ENCODE peak calls at places on chromosomes 12 and 14, in nine cellular contexts. N is sigmoid colon; O is astrocyte; L is tibial nerve; R is CD4-positive, alpha-beta T cell; Q is transverse colon; V is cardiac muscle cell; H is endodermal cell; Y is dorsolateral prefrontal cortex. J is an unnamed sample.

GRCh38 chr12:9118161-9118560 is 2.4 kb upstream of the A2M start:
- DNase-seq in N (no peak), O (no peak), L (peak; percentile 11), R (no peak), Q (no peak), V (no peak), H (no peak), Y (no peak), J (no peak)

GRCh38 chr14:54857830-54858269 is 44.8 kb downstream of the GCH1 start:
- DNase-seq in N (no peak), O (no peak), L (no peak), R (no peak), Q (no peak), V (no peak), H (no peak), Y (no peak), J (no peak)

GRCh38 chr12:117718559-117718958 is 250.2 kb downstream of the KSR2 start:
- DNase-seq in N (no peak), O (no peak), L (no peak), R (no peak), Q (no peak), V (peak; percentile 80), H (no peak), Y (no peak), J (no peak)

GRCh38 chr12:3698218-3698974 is 54.5 kb downstream of the CRACR2A start:
- DNase-seq in N (no peak), O (peak; percentile 90), L (no peak), R (no peak), Q (no peak), V (no peak), H (no peak), Y (no peak), J (no peak)

GRCh38 chr12:116717466-116718457 is 20.1 kb downstream of the SPRING1 start:
- DNase-seq in N (peak; percentile 93), O (peak; percentile 71), L (peak; percentile 62), R (no peak), Q (peak; percentile 36), V (no peak), H (no peak), Y (no peak), J (peak; percentile 44)

GRCh38 chr12:118061876-118062791 is 1.2 kb upstream of the WSB2 start:
- DNase-seq in N (peak; percentile 78), O (peak; percentile 54), L (peak; percentile 32), R (no peak), Q (peak; percentile 55), V (peak; percentile 47), H (peak; percentile 88), Y (no peak), J (peak; percentile 63)

GRCh38 chr14:100568164-100568997 is 18.8 kb downstream of the BEGAIN start:
- DNase-seq in N (no peak), O (no peak), L (no peak), R (no peak), Q (no peak), V (no peak), H (peak; percentile 70), Y (no peak), J (peak; percentile 83)

GRCh38 chr12:65896743-65897142 is 72.5 kb downstream of the HMGA2 start:
- DNase-seq in N (no peak), O (no peak), L (no peak), R (no peak), Q (no peak), V (no peak), H (no peak), Y (no peak), J (no peak)

GRCh38 chr14:29741909-29742401 is 185.7 kb downstream of the PRKD1 start:
- DNase-seq in N (no peak), O (peak; percentile 84), L (peak; percentile 44), R (no peak), Q (no peak), V (no peak), H (no peak), Y (no peak), J (no peak)

GRCh38 chr12:94289551-94290312 is 141.4 kb downstream of the PLXNC1 start:
- DNase-seq in N (no peak), O (peak; percentile 77), L (peak; percentile 35), R (no peak), Q (no peak), V (peak; percentile 37), H (no peak), Y (no peak), J (no peak)
- H3K27ac ChIP-seq in N (peak overlapping the region; percentile 60), O (peak overlapping the region; percentile 51), L (no peak overlapping the region), R (no peak overlapping the region), Q (peak overlapping the region; percentile 35), V (peak overlapping the region; percentile 79), H (peak overlapping the region; percentile 3), Y (no peak overlapping the region), J (peak overlapping the region; percentile 37)

DNA sequence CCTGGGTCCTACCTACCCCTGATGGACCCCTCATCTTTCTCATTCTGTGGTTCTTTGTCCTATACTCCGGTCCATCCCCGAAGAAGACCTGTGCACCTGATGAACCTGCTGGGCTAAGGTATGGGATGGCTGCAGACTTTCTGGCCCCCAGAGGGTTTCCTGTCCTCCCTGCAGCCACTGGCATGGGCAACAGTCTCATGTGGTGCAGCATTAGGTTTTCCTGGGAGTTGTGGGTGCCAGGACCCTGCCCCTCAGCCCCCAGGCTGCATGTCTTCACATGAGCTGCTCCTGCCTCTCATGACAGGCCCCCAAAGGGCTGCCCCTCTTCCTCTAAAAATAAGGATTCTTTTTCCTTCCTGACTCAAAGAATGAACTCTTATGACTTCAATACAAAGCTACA is 72.3 kb upstream of the GPR68 start:
- DNase-seq in N (no peak), O (no peak), L (no peak), R (no peak), Q (no peak), V (no peak), H (no peak), Y (no peak), J (no peak)
- H3K27ac ChIP-seq in N (peak overlapping the region; percentile 20), O (no peak overlapping the region), L (no peak overlapping the region), R (peak overlapping the region; percentile 89), Q (peak overlapping the region; percentile 69), V (no peak overlapping the region), H (no peak overlapping the region), Y (no peak overlapping the region), J (peak overlapping the region; percentile 61)

GRCh38 chr12:75361408-75361807 is 26.9 kb downstream of the GLIPR1L1 start:
- DNase-seq in N (no peak), O (no peak), L (no peak), R (no peak), Q (no peak), V (no peak), H (no peak), Y (no peak), J (no peak)
- H3K27ac ChIP-seq in N (no peak overlapping the region), O (no peak overlapping the region), L (no peak overlapping the region), R (no peak overlapping the region), Q (no peak overlapping the region), V (no peak overlapping the region), H (no peak overlapping the region), Y (no peak overlapping the region), J (no peak overlapping the region)

GRCh38 chr12:48880647-48881046 is 15.0 kb upstream of the RND1 start:
- DNase-seq in N (no peak), O (no peak), L (no peak), R (no peak), Q (no peak), V (no peak), H (no peak), Y (no peak), J (no peak)

GRCh38 chr12:48882972-48883304 is 17.3 kb upstream of the RND1 start:
- DNase-seq in N (no peak), O (no peak), L (no peak), R (no peak), Q (no peak), V (no peak), H (no peak), Y (no peak), J (no peak)

GRCh38 chr12:48883305-48884171 is 17.9 kb upstream of the RND1 start:
- DNase-seq in N (no peak), O (no peak), L (no peak), R (no peak), Q (no peak), V (no peak), H (peak; percentile 93), Y (no peak), J (peak; percentile 38)

GRCh38 chr12:48882325-48882687 is 16.6 kb upstream of the RND1 start:
- DNase-seq in N (no peak), O (peak; percentile 59), L (no peak), R (no peak), Q (no peak), V (peak; percentile 64), H (peak; percentile 84), Y (no peak), J (peak; percentile 71)

DNA sequence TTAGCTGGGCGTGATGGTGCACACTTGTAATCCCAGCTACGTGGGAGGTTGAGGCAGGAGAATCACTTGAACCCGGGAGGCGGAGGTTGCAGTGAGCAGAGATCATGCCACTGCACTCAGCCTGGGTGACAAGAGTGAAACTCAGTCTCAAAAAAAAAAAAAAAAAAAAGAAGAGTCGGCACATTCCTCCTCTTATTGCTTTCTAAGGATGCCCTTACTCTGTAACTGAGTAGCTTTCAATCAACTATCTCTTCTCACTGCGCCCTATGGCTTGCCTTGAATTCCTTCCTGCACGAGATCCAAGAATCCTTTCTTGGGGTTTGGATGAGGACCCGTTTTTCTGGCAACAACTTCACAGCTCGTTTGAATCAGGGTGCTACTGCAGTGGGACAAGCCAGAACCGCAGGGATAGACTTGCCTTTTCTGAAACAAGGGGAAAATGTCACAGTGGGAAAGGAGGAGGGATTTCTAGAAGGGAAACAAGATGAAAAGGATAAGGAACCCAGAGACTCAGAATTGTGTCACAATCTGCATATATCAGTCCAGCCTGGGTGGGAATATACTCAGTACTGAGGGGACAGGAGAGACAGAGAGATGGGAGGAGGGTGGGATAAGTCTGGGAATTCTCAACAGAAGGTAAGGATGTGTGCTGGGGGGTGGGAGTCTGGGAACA is 16.1 kb upstream of the RND1 start:
- DNase-seq in N (no peak), O (no peak), L (no peak), R (no peak), Q (no peak), V (no peak), H (peak; percentile 65), Y (no peak), J (no peak)
- H3K27ac ChIP-seq in N (no peak overlapping the region), O (peak overlapping the region; percentile 55), L (no peak overlapping the region), R (no peak overlapping the region), Q (no peak overlapping the region), V (peak overlapping the region; percentile 72), H (peak overlapping the region; percentile 98), Y (no peak overlapping the region), J (peak overlapping the region; percentile 65)

GRCh38 chr12:110108309-110109036 is 15.7 kb upstream of the IFT81 start:
- DNase-seq in N (no peak), O (no peak), L (no peak), R (no peak), Q (no peak), V (no peak), H (peak; percentile 23), Y (no peak), J (no peak)
- H3K27ac ChIP-seq in N (peak overlapping the region; percentile 90), O (peak overlapping the region; percentile 83), L (peak overlapping the region; percentile 79), R (no peak overlapping the region), Q (peak overlapping the region; percentile 90), V (peak overlapping the region; percentile 99), H (no peak overlapping the region), Y (no peak overlapping the region), J (peak overlapping the region; percentile 46)